ENCODE peak calls at places on chromosomes 13 and 19, in ten cellular contexts. W is small intestine, Q is mesendoderm, K is ascending aorta, J is cardiac muscle cell, C is neural progenitor cell, P is breast epithelium, N is heart left ventricle, E is thoracic aorta, X is heart right ventricle. O is an unnamed sample.

GRCh38 chr19:23283925-23284324 is 33.7 kb upstream of the ZNF724 start:
- DNase-seq in W (peak), Q (peak), K (no peak), J (peak), C (peak), P (peak), N (peak), E (no peak), X (peak), O (peak)

GRCh38 chr19:30671622-30672051 is 299.5 kb downstream of the ZNF536 start:
- DNase-seq in W (no peak), Q (no peak), K (no peak), J (peak), C (no peak), P (no peak), N (peak), E (no peak), X (peak), O (no peak)

GRCh38 chr13:27997904-27998522 is 9.5 kb upstream of the URAD start:
- DNase-seq in W (peak), Q (peak), K (no peak), J (peak), C (peak), P (no peak), N (peak), E (no peak), X (peak), O (no peak)

GRCh38 chr19:47661161-47661560 is 52.1 kb upstream of the EHD2 start:
- DNase-seq in W (no peak), Q (no peak), K (no peak), J (no peak), C (no peak), P (no peak), N (no peak), E (no peak), X (no peak), O (no peak)

GRCh38 chr13:110275931-110276552 is 30.9 kb downstream of the COL4A1 start:
- DNase-seq in W (no peak), Q (no peak), K (no peak), J (no peak), C (no peak), P (no peak), N (peak), E (no peak), X (no peak), O (no peak)

GRCh38 chr13:62799038-62799535 is 1383.4 kb upstream of the PCDH20 start:
- DNase-seq in W (no peak), Q (no peak), K (no peak), J (no peak), C (no peak), P (no peak), N (no peak), E (no peak), X (no peak), O (no peak)

GRCh38 chr13:75715598-75716523 is 79.7 kb downstream of the LMO7 start:
- DNase-seq in W (no peak), Q (no peak), K (no peak), J (peak), C (no peak), P (no peak), N (no peak), E (no peak), X (no peak), O (no peak)

GRCh38 chr19:6229216-6229913 is 50.4 kb downstream of the MLLT1 start:
- DNase-seq in W (no peak), Q (no peak), K (no peak), J (no peak), C (no peak), P (no peak), N (no peak), E (no peak), X (no peak), O (no peak)

GRCh38 chr19:10009269-10009665 is 1.0 kb downstream of the COL5A3 start:
- DNase-seq in W (no peak), Q (peak), K (no peak), J (peak), C (peak), P (no peak), N (peak), E (no peak), X (peak), O (peak)

GRCh38 chr13:111283457-111283856 is 37.0 kb upstream of the TEX29 start:
- DNase-seq in W (no peak), Q (no peak), K (no peak), J (no peak), C (no peak), P (no peak), N (no peak), E (no peak), X (no peak), O (no peak)

GRCh38 chr13:107581009-107581408 is 634.3 kb downstream of the LIG4 start:
- DNase-seq in W (no peak), Q (peak), K (no peak), J (no peak), C (peak), P (no peak), N (no peak), E (no peak), X (no peak), O (no peak)

GRCh38 chr13:39952244-39953233 is 297.1 kb downstream of the COG6 start:
- DNase-seq in W (no peak), Q (peak), K (no peak), J (peak), C (no peak), P (no peak), N (no peak), E (no peak), X (no peak), O (no peak)

GRCh38 chr19:29805026-29805925 is 6.5 kb upstream of the CCNE1 start:
- DNase-seq in W (no peak), Q (no peak), K (no peak), J (no peak), C (no peak), P (no peak), N (no peak), E (no peak), X (no peak), O (no peak)

GRCh38 chr19:7716762-7717161 is 14.8 kb upstream of the FCER2 start:
- DNase-seq in W (no peak), Q (no peak), K (no peak), J (no peak), C (no peak), P (no peak), N (no peak), E (no peak), X (no peak), O (no peak)

GRCh38 chr13:99312493-99312883 is 5.3 kb upstream of the GPR183 start:
- DNase-seq in W (no peak), Q (no peak), K (peak), J (peak), C (no peak), P (no peak), N (peak), E (no peak), X (peak), O (peak)

GRCh38 chr13:52405369-52405766 is 604 bp downstream of the THSD1 start:
- DNase-seq in W (no peak), Q (no peak), K (no peak), J (no peak), C (peak), P (no peak), N (no peak), E (no peak), X (no peak), O (no peak)

GRCh38 chr19:16889429-16889882 is 657 bp downstream of the F2RL3 start:
- DNase-seq in W (no peak), Q (no peak), K (no peak), J (no peak), C (no peak), P (no peak), N (peak), E (no peak), X (peak), O (no peak)

GRCh38 chr19:48506138-48506733 is 5.4 kb downstream of the LMTK3 start:
- DNase-seq in W (peak), Q (peak), K (no peak), J (peak), C (peak), P (no peak), N (no peak), E (no peak), X (no peak), O (no peak)

GRCh38 chr19:6790194-6791128 is 18.0 kb downstream of the VAV1 start:
- DNase-seq in W (no peak), Q (no peak), K (no peak), J (peak), C (no peak), P (no peak), N (no peak), E (no peak), X (no peak), O (no peak)

GRCh38 chr13:102401305-102401704 is 543 bp downstream of the FGF14 start:
- DNase-seq in W (no peak), Q (no peak), K (no peak), J (no peak), C (no peak), P (no peak), N (no peak), E (no peak), X (no peak), O (no peak)

GRCh38 chr19:43620061-43621001 is 902 bp upstream of the ZNF428 start:
- DNase-seq in W (no peak), Q (no peak), K (no peak), J (no peak), C (no peak), P (no peak), N (no peak), E (peak), X (peak), O (no peak)

GRCh38 chr13:108961542-108962125 is 332.2 kb downstream of the MYO16 start:
- DNase-seq in W (peak), Q (peak), K (no peak), J (peak), C (peak), P (no peak), N (no peak), E (no peak), X (no peak), O (no peak)

GRCh38 chr13:76799696-76800095 is 86.5 kb downstream of the KCTD12 start:
- DNase-seq in W (peak), Q (peak), K (no peak), J (peak), C (no peak), P (no peak), N (no peak), E (no peak), X (no peak), O (no peak)

GRCh38 chr19:30284885-30285284 is 87.3 kb upstream of the ZNF536 start:
- DNase-seq in W (no peak), Q (no peak), K (no peak), J (no peak), C (no peak), P (no peak), N (no peak), E (no peak), X (no peak), O (no peak)

GRCh38 chr19:55635334-55635717 is 5.5 kb upstream of the ZNF580 start:
- DNase-seq in W (no peak), Q (no peak), K (no peak), J (no peak), C (no peak), P (no peak), N (no peak), E (no peak), X (no peak), O (no peak)

GRCh38 chr13:112062047-112062618 is 4.8 kb upstream of the SOX1 start:
- DNase-seq in W (no peak), Q (no peak), K (no peak), J (no peak), C (peak), P (no peak), N (no peak), E (no peak), X (no peak), O (no peak)

GRCh38 chr13:54744747-54745146 is 1716.1 kb downstream of the OLFM4 start:
- DNase-seq in W (no peak), Q (no peak), K (no peak), J (no peak), C (no peak), P (no peak), N (no peak), E (no peak), X (no peak), O (no peak)

GRCh38 chr13:26679945-26680516 is 80.6 kb downstream of the GPR12 start:
- DNase-seq in W (no peak), Q (peak), K (no peak), J (no peak), C (peak), P (no peak), N (no peak), E (no peak), X (no peak), O (no peak)

GRCh38 chr19:7294571-7295212 is 478 bp upstream of the INSR start:
- DNase-seq in W (peak), Q (peak), K (no peak), J (peak), C (peak), P (peak), N (peak), E (peak), X (peak), O (peak)

GRCh38 chr13:24927810-24928404 is 163.9 kb downstream of the RNF17 start:
- DNase-seq in W (no peak), Q (peak), K (no peak), J (no peak), C (no peak), P (no peak), N (no peak), E (no peak), X (no peak), O (no peak)

GRCh38 chr19:31562916-31563626 is 213.8 kb upstream of the TSHZ3 start:
- DNase-seq in W (no peak), Q (no peak), K (no peak), J (no peak), C (no peak), P (no peak), N (no peak), E (no peak), X (no peak), O (no peak)

DNA sequence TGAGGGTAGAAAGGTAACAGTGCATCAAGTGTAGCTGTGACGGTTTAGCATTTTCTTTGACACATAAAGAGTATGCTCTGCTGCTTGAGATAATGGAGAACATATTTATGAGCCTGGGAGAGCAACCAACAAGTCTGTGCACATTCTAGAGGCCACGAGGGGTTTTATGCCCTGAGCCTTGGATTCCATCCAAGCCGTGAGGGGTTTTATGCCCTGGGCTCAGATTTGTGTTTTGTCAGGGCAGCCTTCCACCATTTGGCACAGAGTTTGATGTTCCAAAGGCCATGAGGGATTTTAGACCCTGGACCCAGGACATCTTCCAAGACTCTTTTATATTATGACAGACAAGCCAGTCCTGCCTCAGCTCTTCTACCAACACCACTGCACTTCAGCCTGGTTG is 106.4 kb downstream of the ZNF486 start:
- DNase-seq in W (no peak), Q (no peak), K (no peak), J (no peak), C (no peak), P (no peak), N (no peak), E (no peak), X (no peak), O (no peak)
- H3K27ac ChIP-seq in W (no peak), Q (no peak), K (no peak), J (no peak), C (no peak), P (no peak), N (no peak), E (no peak), X (no peak), O (no peak)

GRCh38 chr13:96091164-96091931 is 1.4 kb downstream of the HS6ST3 start:
- DNase-seq in W (no peak), Q (peak), K (no peak), J (peak), C (peak), P (no peak), N (no peak), E (no peak), X (peak), O (no peak)
- H3K4me3 ChIP-seq in W (peak), Q (no peak), K (peak), J (peak), C (peak), P (peak), N (peak), E (peak), X (peak), O (no peak)

GRCh38 chr19:3454656-3455392 is 25.5 kb downstream of the SMIM24 start:
- DNase-seq in W (no peak), Q (no peak), K (no peak), J (no peak), C (no peak), P (no peak), N (no peak), E (no peak), X (no peak), O (no peak)

GRCh38 chr19:3455960-3456601 is 24.2 kb downstream of the SMIM24 start:
- DNase-seq in W (no peak), Q (no peak), K (no peak), J (no peak), C (no peak), P (no peak), N (no peak), E (no peak), X (no peak), O (no peak)

GRCh38 chr19:3456925-3457530 is 23.3 kb downstream of the SMIM24 start:
- DNase-seq in W (no peak), Q (no peak), K (no peak), J (no peak), C (no peak), P (no peak), N (no peak), E (no peak), X (no peak), O (no peak)

GRCh38 chr19:3453840-3454239 is 26.5 kb downstream of the SMIM24 start:
- DNase-seq in W (no peak), Q (no peak), K (no peak), J (no peak), C (no peak), P (no peak), N (no peak), E (no peak), X (no peak), O (no peak)

GRCh38 chr19:3455393-3455955 is 24.9 kb downstream of the SMIM24 start:
- DNase-seq in W (no peak), Q (no peak), K (no peak), J (no peak), C (no peak), P (no peak), N (no peak), E (no peak), X (no peak), O (no peak)
- H3K27ac ChIP-seq in W (no peak), Q (no peak), K (peak), J (no peak), C (no peak), P (no peak), N (no peak), E (no peak), X (no peak), O (no peak)

DNA sequence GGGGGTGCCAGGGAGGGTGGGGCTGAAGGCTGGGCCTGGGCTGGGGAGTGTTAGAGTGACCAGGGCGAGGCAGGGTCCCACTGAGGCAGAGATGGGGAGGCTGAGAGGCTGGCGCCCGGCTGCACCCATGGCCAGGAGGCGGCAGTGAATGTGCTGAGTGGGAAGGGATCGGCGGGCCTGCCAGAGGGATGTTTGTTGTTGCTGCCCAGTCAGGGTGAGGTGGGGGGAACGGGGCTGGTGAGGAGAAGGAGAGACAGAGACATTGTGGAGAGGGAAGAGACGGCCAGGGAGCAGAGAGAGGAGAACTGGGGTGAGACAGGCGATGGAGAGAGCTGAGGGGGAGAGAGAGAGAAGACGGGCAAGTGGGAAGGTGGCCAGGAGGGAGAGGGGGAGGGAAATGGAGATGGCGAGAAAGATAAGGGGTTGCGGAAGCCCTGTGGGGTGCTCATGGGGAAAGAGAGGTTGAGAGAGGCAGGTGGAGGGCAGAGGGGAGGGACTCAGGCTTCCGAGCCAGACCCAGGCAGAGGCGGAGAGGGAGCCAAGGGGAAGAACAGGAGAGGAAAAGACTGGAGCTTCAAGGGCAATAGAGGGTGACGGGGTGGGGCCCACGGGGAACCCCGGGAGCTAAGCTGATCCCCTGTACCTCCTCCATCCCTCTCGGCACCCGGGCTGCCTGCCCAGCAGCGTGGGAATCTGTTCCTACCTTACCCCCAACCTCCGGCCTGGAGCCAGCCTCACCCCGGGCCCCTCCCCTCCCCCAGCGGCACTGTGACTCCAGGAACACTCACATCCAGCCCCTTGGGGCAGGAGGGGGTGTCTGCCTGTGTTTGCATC is 690 bp upstream of the B3GNT8 start:
- DNase-seq in W (peak), Q (peak), K (no peak), J (peak), C (peak), P (peak), N (peak), E (no peak), X (peak), O (peak)
- H3K4me3 ChIP-seq in W (peak), Q (peak), K (peak), J (peak), C (peak), P (peak), N (peak), E (peak), X (peak), O (no peak)

GRCh38 chr19:34218818-34219164 is 35.6 kb upstream of the GARRE1 start:
- DNase-seq in W (no peak), Q (no peak), K (no peak), J (no peak), C (no peak), P (no peak), N (no peak), E (no peak), X (no peak), O (no peak)
- H3K27ac ChIP-seq in W (no peak), Q (no peak), K (peak), J (peak), C (no peak), P (no peak), N (no peak), E (no peak), X (no peak), O (no peak)

DNA sequence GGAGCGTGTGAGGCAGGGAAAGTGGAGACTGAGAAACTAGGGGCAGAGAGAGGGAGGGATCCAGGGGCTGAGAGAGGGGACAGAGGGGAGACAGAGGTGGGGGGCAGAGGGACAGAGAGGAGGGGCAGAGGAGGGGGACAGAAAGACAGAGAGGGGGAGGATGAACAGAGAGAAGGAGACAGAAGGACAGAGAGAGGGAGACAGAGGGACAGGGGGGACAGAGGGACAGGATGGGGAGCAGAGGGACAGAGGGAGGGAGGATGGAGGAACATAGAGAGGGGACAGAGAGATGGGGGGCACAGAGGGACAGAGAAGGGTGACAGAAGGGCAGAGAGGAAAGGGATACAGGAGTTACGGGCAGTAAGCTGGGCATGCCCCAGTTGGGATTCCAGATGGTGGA is 14.7 kb upstream of the NANOS2 start:
- DNase-seq in W (no peak), Q (no peak), K (no peak), J (no peak), C (no peak), P (no peak), N (no peak), E (no peak), X (no peak), O (no peak)
- H3K4me3 ChIP-seq in W (no peak), Q (no peak), K (no peak), J (no peak), C (no peak), P (no peak), N (no peak), E (no peak), X (no peak), O (no peak)

O was measured in lung.